ENCODE peak calls at places on chromosomes 1 and 21, in eight cellular contexts. Q, L, G, S, E, R, Y and J are unnamed samples.

GRCh38 chr1:40627987-40628902 is 37.2 kb downstream of the RIMS3 start:
- DNase-seq in E (no peak), R (no peak), G (no peak), S (no peak), L (no peak), Q (no peak), Y (no peak), J (peak; percentile 65)

GRCh38 chr1:201703646-201704438 is 125.1 kb upstream of the IPO9 start:
- DNase-seq in Y (peak; percentile 87), G (peak; percentile 91), L (peak; percentile 85), Q (peak; percentile 86), R (peak; percentile 86), E (peak; percentile 88), S (peak; percentile 88), J (peak; percentile 75)

GRCh38 chr1:241895013-241895412 is 47.0 kb downstream of the EXO1 start:
- DNase-seq in E (no peak), S (no peak), G (no peak), L (no peak), Y (no peak), Q (no peak), R (no peak), J (peak; percentile 47)

GRCh38 chr1:22676916-22677601 is 24.0 kb downstream of the C1QB start:
- DNase-seq in E (no peak), L (no peak), Y (no peak), G (no peak), S (peak; percentile 51), R (no peak), Q (no peak), J (no peak)

GRCh38 chr1:59188413-59189213 is 108.3 kb upstream of the FGGY start:
- DNase-seq in E (no peak), S (no peak), L (no peak), R (no peak), G (no peak), Y (no peak), Q (no peak), J (no peak)

GRCh38 chr1:179773264-179773663 is 30.2 kb downstream of the FAM163A start:
- DNase-seq in G (no peak), R (no peak), Y (no peak), Q (no peak), E (no peak), S (no peak), L (no peak), J (no peak)

GRCh38 chr1:214402583-214403216 is 121.7 kb downstream of the SMYD2 start:
- DNase-seq in R (peak; percentile 39), L (no peak), Q (no peak), S (no peak), G (no peak), E (no peak), Y (no peak), J (no peak)

GRCh38 chr21:40516336-40516735 is 330.6 kb downstream of the DSCAM start:
- DNase-seq in L (no peak), G (no peak), S (no peak), R (no peak), Y (no peak), E (no peak), Q (no peak), J (peak; percentile 13)

GRCh38 chr1:44524180-44524579 is 119.1 kb downstream of the RNF220 start:
- DNase-seq in L (no peak), Y (no peak), E (no peak), R (no peak), S (no peak), Q (no peak), G (no peak), J (no peak)

GRCh38 chr1:98763488-98764141 is 102.1 kb downstream of the SNX7 start:
- DNase-seq in Q (no peak), Y (no peak), G (no peak), E (no peak), R (no peak), S (no peak), L (no peak), J (no peak)

GRCh38 chr1:106756752-106757151 is 299.7 kb upstream of the PRMT6 start:
- DNase-seq in Y (no peak), S (no peak), L (no peak), Q (no peak), R (no peak), E (no peak), G (no peak), J (no peak)

GRCh38 chr21:38505654-38506523 is 7.6 kb upstream of the ERG start:
- DNase-seq in L (peak; percentile 71), S (no peak), Q (peak; percentile 45), R (peak; percentile 87), G (no peak), E (peak; percentile 74), Y (no peak), J (peak; percentile 81)

GRCh38 chr1:56060901-56061300 is 518.5 kb downstream of the PLPP3 start:
- DNase-seq in R (no peak), E (peak; percentile 88), Q (no peak), S (no peak), L (peak; percentile 32), Y (no peak), G (no peak), J (no peak)

GRCh38 chr1:1157426-1157913 is 16.2 kb upstream of the TTLL10 start:
- DNase-seq in Y (peak; percentile 94), R (peak; percentile 94), L (peak; percentile 95), Q (peak; percentile 61), G (peak; percentile 92), S (peak; percentile 95), E (peak; percentile 95), J (peak; percentile 88)

GRCh38 chr21:26840206-26840605 is 5.0 kb downstream of the ADAMTS1 start:
- DNase-seq in G (no peak), Q (peak; percentile 38), R (peak; percentile 32), E (no peak), L (no peak), S (no peak), Y (no peak), J (no peak)

GRCh38 chr1:32500387-32501209 is 35.7 kb downstream of the ZBTB8B start:
- DNase-seq in S (peak; percentile 82), R (peak; percentile 70), L (peak; percentile 66), E (peak; percentile 60), Q (peak; percentile 58), Y (peak; percentile 78), G (peak; percentile 86), J (peak; percentile 78)

GRCh38 chr1:116514708-116515525 is 55.9 kb downstream of the CD58 start:
- DNase-seq in Y (no peak), S (no peak), R (peak; percentile 39), Q (no peak), G (no peak), E (peak; percentile 36), L (no peak), J (peak; percentile 69)

GRCh38 chr1:77433934-77434333 is 152.1 kb downstream of the AK5 start:
- DNase-seq in E (no peak), S (no peak), G (no peak), R (no peak), Y (no peak), Q (no peak), L (no peak), J (no peak)

GRCh38 chr1:77434972-77435371 is 153.2 kb downstream of the AK5 start:
- DNase-seq in R (no peak), Q (no peak), G (no peak), E (no peak), Y (no peak), S (no peak), L (no peak), J (no peak)

GRCh38 chr1:77438239-77438913 is 156.6 kb downstream of the AK5 start:
- DNase-seq in Q (no peak), S (no peak), Y (no peak), L (no peak), E (peak; percentile 79), R (peak; percentile 89), G (no peak), J (no peak)
- H3K4me3 ChIP-seq in Q (no peak overlapping the region), S (no peak overlapping the region), Y (no peak overlapping the region), L (no peak overlapping the region), E (peak overlapping the region; percentile 7), R (peak overlapping the region; percentile 15), G (no peak overlapping the region), J (no peak overlapping the region)

GRCh38 chr1:223486366-223486765 is 93.2 kb downstream of the CCDC185 start:
- DNase-seq in G (no peak), Y (no peak), E (no peak), Q (no peak), S (no peak), L (no peak), R (no peak), J (no peak)
- TF ChIP-seq CTCF in G (no peak), Y (no peak), E (peak; percentile 5), Q (no peak), S (no peak), L (no peak), R (peak; percentile 8), J (no peak)

DNA sequence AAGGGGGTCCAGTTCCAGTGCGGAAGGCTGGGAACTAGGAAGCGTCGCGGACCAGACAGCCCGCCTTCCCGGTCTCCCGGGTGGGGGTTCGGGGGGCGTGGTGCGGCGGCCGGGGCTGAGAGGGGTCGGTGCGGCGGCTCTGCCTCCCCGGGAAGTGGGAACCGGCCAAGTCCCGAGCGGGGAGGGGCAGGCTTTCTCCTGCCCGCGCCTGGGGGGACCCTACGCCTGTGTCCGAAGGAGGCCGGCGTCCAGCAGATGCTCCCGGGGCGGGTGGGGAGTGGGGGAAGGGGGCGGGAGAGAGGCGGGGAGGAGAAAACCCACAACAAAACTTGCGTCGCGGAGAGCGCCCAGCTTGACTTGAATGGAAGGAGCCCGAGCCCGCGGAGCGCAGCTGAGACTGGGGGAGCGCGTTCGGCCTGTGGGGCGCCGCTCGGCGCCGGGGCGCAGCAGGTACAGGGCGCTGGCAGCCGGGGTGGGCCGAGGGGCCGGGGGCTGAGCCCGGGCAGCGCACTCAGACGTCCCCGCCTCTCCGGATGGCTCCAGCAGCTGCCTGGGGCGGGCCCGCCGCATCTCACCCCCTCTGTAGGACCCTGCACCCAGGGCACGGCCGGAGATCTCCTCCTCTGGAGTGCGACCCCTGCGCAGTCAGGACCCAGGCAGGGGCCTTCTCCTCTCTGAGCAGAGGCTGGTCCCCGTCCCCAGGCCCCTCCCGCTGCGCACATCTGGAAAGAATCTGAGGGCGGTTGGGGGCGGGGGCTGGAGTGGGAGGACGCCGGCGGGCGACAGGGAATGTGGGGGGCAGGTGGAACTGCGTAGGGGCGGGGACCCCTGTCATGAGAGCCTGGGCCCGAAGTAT is at the start of gene PODN:
- DNase-seq in S (no peak), G (peak; percentile 74), L (no peak), Y (peak; percentile 49), R (peak; percentile 58), Q (peak; percentile 79), E (peak; percentile 50), J (peak; percentile 22)
- H3K4me3 ChIP-seq in S (no peak within 1 kb of the TSS), G (peak within 1 kb of the TSS; percentile 67), L (peak within 1 kb of the TSS; percentile 37), Y (peak within 1 kb of the TSS; percentile 29), R (peak within 1 kb of the TSS; percentile 78), Q (peak within 1 kb of the TSS; percentile 78), E (peak within 1 kb of the TSS; percentile 79), J (peak within 1 kb of the TSS; percentile 16)

DNA sequence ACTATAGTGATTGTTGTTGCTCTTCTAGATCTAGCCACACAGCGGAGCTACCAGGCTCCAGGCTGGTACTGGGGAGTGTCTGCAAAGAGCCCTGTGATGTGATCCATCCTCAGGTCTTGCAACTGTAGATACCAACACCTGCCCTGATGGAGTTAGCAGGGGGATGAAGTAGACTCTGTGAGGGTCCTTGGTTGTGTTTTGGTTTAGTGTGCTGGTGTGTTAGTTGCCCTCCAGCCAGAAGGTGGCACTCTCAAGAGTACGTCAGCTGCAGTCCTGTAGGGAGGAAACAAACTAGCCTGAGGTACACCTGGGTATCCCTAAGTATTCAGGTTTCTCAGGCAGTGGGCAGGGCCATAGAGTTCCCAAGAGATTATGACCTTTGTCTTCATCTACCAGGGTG is 81.2 kb upstream of the TMPRSS2 start:
- DNase-seq in G (no peak), R (no peak), E (no peak), Q (no peak), S (peak; percentile 9), Y (no peak), L (no peak), J (no peak)
- TF ChIP-seq CTCF in G (no peak), R (no peak), E (no peak), Q (no peak), S (no peak), Y (no peak), L (no peak), J (no peak)